ENCODE peak calls at places on chromosome 22, in five cellular contexts. S is PC-3, D is NCI-H1417, T is brain microvascular endothelial cell, Y is D341Med. P is an unnamed sample.
A peak's percentile ranks its signal among the peaks of the same experiment; 100 is the strongest.

GRCh38 chr22:38398609-38399401 is 56.2 kb downstream of the KCNJ4 start:
- DNase-seq in S (peak; percentile 65), D (peak; percentile 77), T (peak; percentile 58), Y (peak; percentile 92), P (peak; percentile 51)

GRCh38 chr22:20946080-20946986 is 20.7 kb upstream of the AIFM3 start:
- DNase-seq in S (peak; percentile 42), D (no peak), T (peak; percentile 49), Y (no peak), P (peak; percentile 81)

GRCh38 chr22:35375031-35375430 is 5.9 kb upstream of the HMOX1 start:
- DNase-seq in S (peak; percentile 26), D (no peak), T (no peak), Y (no peak), P (peak; percentile 63)

GRCh38 chr22:16810188-16810802 is 14.9 kb downstream of the XKR3 start:
- DNase-seq in S (no peak), D (no peak), T (no peak), Y (no peak), P (no peak)

GRCh38 chr22:37218771-37219411 is 6.6 kb upstream of the SSTR3 start:
- DNase-seq in S (no peak), D (no peak), T (no peak), Y (no peak), P (no peak)

GRCh38 chr22:42324991-42325710 is 54.7 kb upstream of the TCF20 start:
- DNase-seq in S (no peak), D (peak; percentile 33), T (no peak), Y (peak; percentile 65), P (no peak)

GRCh38 chr22:37742374-37743092 is 45.7 kb downstream of the TRIOBP start:
- DNase-seq in S (peak; percentile 92), D (no peak), T (peak; percentile 72), Y (no peak), P (peak; percentile 94)

GRCh38 chr22:27580311-27580897 is 221.2 kb downstream of the MN1 start:
- DNase-seq in S (no peak), D (no peak), T (no peak), Y (no peak), P (peak; percentile 34)

GRCh38 chr22:46201059-46201757 is 48.9 kb downstream of the CDPF1 start:
- DNase-seq in S (no peak), D (no peak), T (no peak), Y (no peak), P (no peak)

GRCh38 chr22:39959640-39960447 is at the start of gene TMA7B:
- DNase-seq in S (peak; percentile 57), D (peak; percentile 17), T (peak; percentile 49), Y (no peak), P (peak; percentile 82)

GRCh38 chr22:29524440-29525191 is 28.9 kb downstream of the THOC5 start:
- DNase-seq in S (peak; percentile 26), D (no peak), T (peak; percentile 12), Y (peak; percentile 84), P (peak; percentile 48)